ENCODE peak calls at places on chromosomes 1 and 21, in six cellular contexts. K is AG04450, E is breast epithelium, P is Peyer's patch, B is lung, G is endodermal cell. D is an unnamed sample. For H3K27me3, the result is how much of the 10 kb centered on the place peaks cover.

GRCh38 chr1:109218516-109218915 is 4.8 kb downstream of the SARS1 start:
- DNase-seq in K (no peak), E (no peak), P (peak), B (peak), G (no peak), D (no peak)

GRCh38 chr21:25569711-25570110 is 37.6 kb downstream of the MRPL39 start:
- DNase-seq in K (no peak), E (no peak), P (no peak), B (no peak), G (no peak), D (no peak)

GRCh38 chr1:71086331-71086730 is 5.5 kb upstream of the ZRANB2 start:
- DNase-seq in K (peak), E (no peak), P (no peak), B (no peak), G (no peak), D (peak)

GRCh38 chr1:39933956-39934941 is 20.7 kb upstream of the MFSD2A start:
- DNase-seq in K (peak), E (no peak), P (peak), B (peak), G (no peak), D (peak)

GRCh38 chr1:40344597-40344996 is 27.5 kb upstream of the COL9A2 start:
- DNase-seq in K (peak), E (no peak), P (peak), B (peak), G (no peak), D (peak)

GRCh38 chr1:224377676-224378006 is 21.0 kb downstream of the CNIH4 start:
- DNase-seq in K (no peak), E (no peak), P (no peak), B (no peak), G (no peak), D (peak)

GRCh38 chr1:168390261-168390660 is 109.6 kb downstream of the TBX19 start:
- DNase-seq in K (no peak), E (no peak), P (no peak), B (no peak), G (no peak), D (peak)

GRCh38 chr1:15417365-15417934 is 7.8 kb downstream of the EFHD2 start:
- DNase-seq in K (no peak), E (no peak), P (peak), B (peak), G (no peak), D (peak)

GRCh38 chr1:8767006-8767405 is 50.4 kb downstream of the RERE start:
- DNase-seq in K (no peak), E (no peak), P (no peak), B (no peak), G (no peak), D (no peak)

GRCh38 chr1:160624464-160624863 is 22.4 kb downstream of the SLAMF1 start:
- DNase-seq in K (no peak), E (no peak), P (no peak), B (no peak), G (no peak), D (no peak)

GRCh38 chr1:27973771-27974452 is 14.1 kb downstream of the XKR8 start:
- DNase-seq in K (no peak), E (no peak), P (no peak), B (no peak), G (no peak), D (no peak)

GRCh38 chr1:157155658-157156057 is 17.5 kb upstream of the ETV3 start:
- DNase-seq in K (no peak), E (no peak), P (no peak), B (no peak), G (no peak), D (no peak)

GRCh38 chr1:7888248-7889010 is 35.6 kb upstream of the UTS2 start:
- DNase-seq in K (peak), E (no peak), P (no peak), B (no peak), G (no peak), D (no peak)

GRCh38 chr1:155075535-155075934 is 3.1 kb upstream of the EFNA3 start:
- DNase-seq in K (no peak), E (no peak), P (no peak), B (no peak), G (no peak), D (no peak)

GRCh38 chr21:46356005-46356338 is 32.0 kb downstream of the PCNT start:
- DNase-seq in K (no peak), E (no peak), P (no peak), B (no peak), G (no peak), D (no peak)

GRCh38 chr1:2232255-2232915 is 4.3 kb downstream of the SKI start:
- DNase-seq in K (no peak), E (no peak), P (no peak), B (no peak), G (no peak), D (no peak)

GRCh38 chr1:24002664-24003063 is 22.5 kb upstream of the SRSF10 start:
- DNase-seq in K (no peak), E (no peak), P (no peak), B (no peak), G (no peak), D (no peak)

GRCh38 chr1:194133152-194133551 is 946.7 kb upstream of the B3GALT2 start:
- DNase-seq in K (no peak), E (no peak), P (no peak), B (no peak), G (no peak), D (no peak)

GRCh38 chr1:31627301-31627929 is 9.9 kb downstream of the HCRTR1 start:
- DNase-seq in K (no peak), E (no peak), P (no peak), B (peak), G (no peak), D (no peak)

GRCh38 chr1:114695430-114696093 is at the start of gene AMPD1:
- DNase-seq in K (no peak), E (no peak), P (no peak), B (no peak), G (no peak), D (peak)

GRCh38 chr1:167708940-167709389 is 12.8 kb upstream of the MPZL1 start:
- DNase-seq in K (no peak), E (no peak), P (peak), B (no peak), G (peak), D (no peak)

GRCh38 chr1:33261344-33261743 is 5.1 kb downstream of the ZNF362 start:
- DNase-seq in K (no peak), E (no peak), P (no peak), B (no peak), G (no peak), D (no peak)

GRCh38 chr21:38379171-38379570 is 119.1 kb downstream of the ERG start:
- DNase-seq in K (no peak), E (no peak), P (no peak), B (no peak), G (no peak), D (peak)

GRCh38 chr1:229247871-229248270 is 23.0 kb upstream of the RAB4A start:
- DNase-seq in K (no peak), E (no peak), P (no peak), B (no peak), G (peak), D (no peak)

GRCh38 chr21:36477559-36477958 is 2.4 kb downstream of the CLDN14 start:
- DNase-seq in K (no peak), E (no peak), P (no peak), B (no peak), G (no peak), D (no peak)

GRCh38 chr1:24928631-24929090 is 1.4 kb downstream of the RUNX3 start:
- DNase-seq in K (no peak), E (no peak), P (peak), B (no peak), G (peak), D (no peak)

GRCh38 chr1:238672262-238672661 is 714.1 kb upstream of the CHRM3 start:
- DNase-seq in K (no peak), E (no peak), P (no peak), B (no peak), G (peak), D (no peak)

GRCh38 chr1:20981903-20982695 is 194.6 kb downstream of the EIF4G3 start:
- DNase-seq in K (no peak), E (no peak), P (no peak), B (no peak), G (no peak), D (peak)

GRCh38 chr1:8083739-8084484 is 57.8 kb upstream of the ERRFI1 start:
- DNase-seq in K (no peak), E (no peak), P (peak), B (no peak), G (peak), D (peak)

GRCh38 chr1:69569983-69570755 is 2.4 kb downstream of the LRRC7 start:
- DNase-seq in K (no peak), E (no peak), P (no peak), B (no peak), G (peak), D (peak)

GRCh38 chr1:108815566-108815965 is 41.3 kb downstream of the AKNAD1 start:
- DNase-seq in K (no peak), E (no peak), P (no peak), B (no peak), G (no peak), D (no peak)

GRCh38 chr1:45922813-45923212 is 119.4 kb downstream of the MAST2 start:
- DNase-seq in K (no peak), E (no peak), P (no peak), B (no peak), G (peak), D (no peak)

GRCh38 chr1:13892671-13893325 is 192.8 kb downstream of the PRDM2 start:
- DNase-seq in K (no peak), E (no peak), P (no peak), B (no peak), G (peak), D (no peak)

GRCh38 chr1:44412591-44412990 is 7.5 kb downstream of the RNF220 start:
- DNase-seq in K (no peak), E (no peak), P (no peak), B (no peak), G (no peak), D (no peak)

GRCh38 chr1:12478612-12478985 is 139.4 kb downstream of the DHRS3 start:
- DNase-seq in K (no peak), E (no peak), P (peak), B (no peak), G (no peak), D (no peak)

GRCh38 chr21:44295646-44296045 is 4.2 kb upstream of the PFKL start:
- DNase-seq in K (no peak), E (no peak), P (no peak), B (no peak), G (no peak), D (no peak)

GRCh38 chr1:42145190-42145716 is 8.0 kb upstream of the GUCA2B start:
- DNase-seq in K (no peak), E (no peak), P (no peak), B (no peak), G (no peak), D (no peak)
- H3K27me3 ChIP-seq in K (under half), E (under half), P (under half), B (under half), G (under half), D (under half)

GRCh38 chr1:150798509-150798908 is 9.6 kb downstream of the CTSK start:
- DNase-seq in K (no peak), E (no peak), P (no peak), B (no peak), G (peak), D (no peak)

GRCh38 chr1:150804671-150805070 is 3.4 kb downstream of the CTSK start:
- DNase-seq in K (no peak), E (no peak), P (no peak), B (no peak), G (no peak), D (peak)

GRCh38 chr1:150796374-150796773 is 11.7 kb downstream of the CTSK start:
- DNase-seq in K (no peak), E (no peak), P (no peak), B (no peak), G (no peak), D (no peak)

GRCh38 chr1:150793231-150793630 is 14.8 kb downstream of the CTSK start:
- DNase-seq in K (no peak), E (no peak), P (no peak), B (no peak), G (no peak), D (no peak)

GRCh38 chr1:150799104-150799503 is 9.0 kb downstream of the CTSK start:
- DNase-seq in K (no peak), E (no peak), P (no peak), B (no peak), G (no peak), D (no peak)
- TF ChIP-seq CTCF in K (no peak), E (no peak), P (no peak), B (no peak), G (no peak), D (no peak)

GRCh38 chr1:92900539-92900938 is 60.7 kb downstream of the DIPK1A start:
- DNase-seq in K (no peak), E (no peak), P (no peak), B (no peak), G (no peak), D (no peak)
- H3K4me3 ChIP-seq in K (no peak), E (no peak), P (no peak), B (no peak), G (no peak), D (no peak)

GRCh38 chr1:233075045-233075444 is 124.6 kb downstream of the NTPCR start:
- DNase-seq in K (peak), E (no peak), P (no peak), B (no peak), G (no peak), D (peak)

GRCh38 chr1:233080286-233080685 is 129.9 kb downstream of the NTPCR start:
- DNase-seq in K (no peak), E (no peak), P (no peak), B (no peak), G (no peak), D (no peak)

GRCh38 chr1:233081686-233082085 is 131.3 kb downstream of the NTPCR start:
- DNase-seq in K (no peak), E (no peak), P (no peak), B (no peak), G (no peak), D (peak)

GRCh38 chr1:233082778-233083550 is 132.6 kb downstream of the NTPCR start:
- DNase-seq in K (no peak), E (no peak), P (no peak), B (no peak), G (no peak), D (no peak)

DNA sequence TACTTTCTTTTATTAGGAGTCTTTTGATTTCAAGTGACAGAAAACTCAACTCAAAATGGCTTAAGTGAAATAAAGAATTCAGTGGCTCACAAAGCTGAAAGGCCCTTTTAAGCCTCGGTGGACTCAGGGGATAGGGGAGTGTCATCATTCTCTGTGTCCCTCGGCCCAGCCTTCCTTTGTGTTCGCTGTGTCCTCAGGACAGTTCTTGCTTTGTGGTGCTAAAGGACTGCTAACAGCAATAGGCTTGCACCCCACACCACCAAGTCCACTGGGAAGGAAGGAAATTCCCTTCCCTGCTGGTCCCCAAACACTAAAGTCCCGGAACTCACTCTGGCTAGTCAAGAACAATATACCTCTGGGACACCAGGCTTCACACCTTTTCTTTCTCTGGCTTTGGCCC is 129.2 kb downstream of the NTPCR start:
- DNase-seq in K (no peak), E (no peak), P (no peak), B (no peak), G (no peak), D (no peak)
- H3K27me3 ChIP-seq in K (under half), E (under half), P (under half), B (under half), G (under half), D (under half)

GRCh38 chr1:150972417-150972940 is 2.2 kb downstream of the CERS2 start:
- DNase-seq in K (no peak), E (no peak), P (no peak), B (no peak), G (no peak), D (no peak)

GRCh38 chr1:150973826-150974579 is 632 bp downstream of the CERS2 start:
- DNase-seq in K (no peak), E (no peak), P (peak), B (peak), G (peak), D (peak)

GRCh38 chr1:150973258-150973825 is 1.3 kb downstream of the CERS2 start:
- DNase-seq in K (no peak), E (no peak), P (no peak), B (no peak), G (peak), D (no peak)

GRCh38 chr1:150970818-150971582 is 3.6 kb downstream of the CERS2 start:
- DNase-seq in K (peak), E (peak), P (peak), B (peak), G (peak), D (peak)

DNA sequence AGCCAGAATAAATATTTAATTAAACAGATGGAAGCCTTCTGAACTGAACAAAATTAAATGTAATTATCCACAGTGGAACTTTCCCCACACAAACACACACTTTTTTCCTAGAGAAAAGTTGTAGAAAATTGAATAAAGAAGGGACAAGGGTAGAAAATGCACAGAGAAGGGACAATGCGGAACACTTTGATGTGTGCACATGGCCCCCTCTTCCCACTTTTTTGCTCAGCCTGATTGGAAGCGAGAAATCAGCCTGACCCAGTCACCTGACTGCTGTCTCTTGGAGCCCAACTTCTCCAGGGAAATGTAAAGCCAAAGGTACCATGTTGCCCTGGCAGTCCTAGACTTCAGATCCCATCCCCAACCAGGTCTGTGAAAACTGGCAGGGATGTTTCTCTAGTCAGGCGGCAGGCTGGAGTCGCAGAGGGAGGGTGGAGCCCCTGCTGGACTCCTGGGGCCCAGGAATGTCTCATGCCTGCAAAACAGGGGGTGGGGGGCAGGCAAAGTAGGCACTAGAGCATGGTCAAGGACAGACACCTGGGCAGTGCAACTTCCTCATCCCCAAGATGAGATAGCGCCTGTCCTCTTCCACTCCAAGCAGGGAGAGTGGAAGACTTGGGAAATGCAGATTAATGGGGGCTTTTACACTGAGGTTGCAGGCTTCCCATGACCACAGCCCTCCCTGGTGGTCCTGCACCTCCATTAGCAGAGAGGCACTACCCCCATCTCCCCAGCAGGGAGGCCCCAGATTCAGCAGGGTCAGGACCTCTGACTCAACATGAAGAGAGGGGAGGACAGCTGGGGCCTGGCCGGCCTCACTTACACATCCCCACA is 2.8 kb downstream of the CERS2 start:
- DNase-seq in K (no peak), E (no peak), P (no peak), B (peak), G (peak), D (no peak)
- TF ChIP-seq CTCF in K (peak), E (no peak), P (no peak), B (no peak), G (peak), D (no peak)